ENCODE peak calls at places on chromosomes 13 and 19, in ten cellular contexts. L, B, N, I, Z, K, M, F, O and C are unnamed samples. For H3K4me1 and H3K27me3, the result is how much of the 10 kb centered on the place peaks cover.

GRCh38 chr19:48444933-48445194 is 919 bp upstream of the GRWD1 start:
- DNase-seq in L (no peak), B (no peak), N (no peak), I (no peak), Z (no peak), K (no peak), M (no peak), F (no peak), O (no peak), C (no peak)

GRCh38 chr19:56966225-56966696 is 125.7 kb upstream of the PEG3 start:
- DNase-seq in L (no peak), B (no peak), N (peak), I (no peak), Z (no peak), K (no peak), M (peak), F (no peak), O (no peak), C (no peak)

GRCh38 chr13:106555631-106556328 is 12.2 kb downstream of the ARGLU1 start:
- DNase-seq in L (no peak), B (no peak), N (no peak), I (no peak), Z (no peak), K (no peak), M (no peak), F (no peak), O (no peak), C (no peak)

GRCh38 chr13:30908416-30908980 is 2.4 kb downstream of the MEDAG start:
- DNase-seq in L (no peak), B (no peak), N (peak), I (no peak), Z (no peak), K (peak), M (peak), F (no peak), O (no peak), C (no peak)

GRCh38 chr13:94968040-94968756 is 255.9 kb upstream of the SOX21 start:
- DNase-seq in L (no peak), B (no peak), N (peak), I (no peak), Z (no peak), K (no peak), M (no peak), F (no peak), O (no peak), C (no peak)

GRCh38 chr19:45296365-45296764 is 26.3 kb downstream of the CKM start:
- DNase-seq in L (no peak), B (no peak), N (no peak), I (no peak), Z (no peak), K (no peak), M (no peak), F (no peak), O (no peak), C (no peak)

GRCh38 chr13:113922412-113923118 is 51.3 kb downstream of the C13orf46 start:
- DNase-seq in L (no peak), B (no peak), N (peak), I (no peak), Z (no peak), K (no peak), M (no peak), F (no peak), O (no peak), C (no peak)

GRCh38 chr13:77846173-77846572 is 72.5 kb downstream of the EDNRB start:
- DNase-seq in L (no peak), B (no peak), N (no peak), I (no peak), Z (no peak), K (no peak), M (no peak), F (no peak), O (no peak), C (no peak)

GRCh38 chr19:12782174-12782423 is 6.7 kb upstream of the HOOK2 start:
- DNase-seq in L (no peak), B (no peak), N (no peak), I (no peak), Z (no peak), K (no peak), M (no peak), F (peak), O (no peak), C (no peak)

DNA sequence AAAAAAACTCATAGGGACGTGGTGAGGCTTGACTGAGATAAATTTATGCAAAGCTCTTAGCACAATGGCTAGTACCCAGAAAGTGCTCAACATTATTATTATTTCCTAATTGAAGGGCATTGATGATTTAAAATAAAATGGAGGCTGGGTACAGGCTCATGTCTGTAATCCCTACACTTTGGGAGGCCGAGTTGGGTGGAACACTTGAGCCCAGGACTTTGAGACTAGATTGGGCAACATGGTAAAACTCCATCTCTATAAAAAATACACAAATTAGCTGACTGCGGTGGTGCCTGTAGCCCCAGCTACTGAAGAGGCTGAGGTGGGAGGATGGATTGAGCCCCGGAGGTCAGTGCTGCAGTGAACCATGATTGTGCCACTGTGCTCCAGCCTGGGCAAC is 49.6 kb downstream of the LRCH1 start:
- DNase-seq in L (no peak), B (no peak), N (no peak), I (no peak), Z (no peak), K (no peak), M (no peak), F (no peak), O (no peak), C (no peak)
- H3K4me1 ChIP-seq in L (under half), B (under half), N (under half), I (half or more), Z (under half), K (under half), M (under half), F (half or more), O (half or more), C (under half)

GRCh38 chr19:16208064-16208759 is 10.5 kb downstream of the AP1M1 start:
- DNase-seq in L (no peak), B (no peak), N (no peak), I (no peak), Z (no peak), K (no peak), M (no peak), F (no peak), O (no peak), C (no peak)
- H3K27me3 ChIP-seq in L (under half), B (under half), N (under half), I (under half), Z (under half), K (under half), M (under half), F (under half), O (under half), C (under half)

GRCh38 chr13:45916036-45916435 is 64.5 kb upstream of the SIAH3 start:
- DNase-seq in L (no peak), B (no peak), N (no peak), I (no peak), Z (no peak), K (no peak), M (no peak), F (no peak), O (no peak), C (no peak)
- H3K4me1 ChIP-seq in L (under half), B (under half), N (under half), I (under half), Z (under half), K (under half), M (under half), F (under half), O (under half), C (under half)

GRCh38 chr19:54530866-54531265 is 28.2 kb downstream of the LAIR2 start:
- DNase-seq in L (no peak), B (no peak), N (no peak), I (no peak), Z (no peak), K (no peak), M (no peak), F (no peak), O (no peak), C (no peak)

GRCh38 chr19:54535601-54536000 is 33.0 kb downstream of the LAIR2 start:
- DNase-seq in L (no peak), B (no peak), N (no peak), I (no peak), Z (no peak), K (no peak), M (no peak), F (no peak), O (no peak), C (no peak)

GRCh38 chr19:54534156-54534555 is 31.5 kb downstream of the LAIR2 start:
- DNase-seq in L (no peak), B (no peak), N (no peak), I (no peak), Z (no peak), K (no peak), M (no peak), F (no peak), O (no peak), C (no peak)

GRCh38 chr19:54532528-54532927 is 29.9 kb downstream of the LAIR2 start:
- DNase-seq in L (no peak), B (no peak), N (no peak), I (no peak), Z (no peak), K (no peak), M (no peak), F (no peak), O (no peak), C (no peak)

DNA sequence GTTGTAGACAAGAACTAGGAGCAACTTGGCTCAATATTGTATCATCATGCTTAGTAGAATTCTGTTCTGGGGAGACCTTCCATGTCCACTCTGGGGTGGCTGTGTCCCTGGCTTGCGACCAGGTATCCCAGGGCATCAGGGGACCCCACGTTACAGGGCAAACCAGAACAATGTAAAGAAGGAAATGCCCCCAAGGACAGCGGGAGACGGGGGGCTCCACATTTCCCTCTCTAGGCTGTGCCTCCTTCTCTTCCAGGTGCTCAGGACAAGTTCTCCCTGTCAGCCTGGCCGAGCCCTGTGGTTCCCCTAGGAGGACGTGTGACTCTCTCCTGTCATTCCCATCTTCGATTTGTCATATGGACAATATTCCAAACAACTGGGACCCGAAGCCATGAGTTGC is 30.8 kb downstream of the LAIR2 start:
- DNase-seq in L (no peak), B (no peak), N (no peak), I (no peak), Z (no peak), K (no peak), M (no peak), F (no peak), O (no peak), C (no peak)
- H3K27me3 ChIP-seq in L (under half), B (under half), N (under half), I (half or more), Z (half or more), K (under half), M (under half), F (under half), O (under half), C (under half)

GRCh38 chr19:35352177-35352447 is 4.4 kb downstream of the FFAR1 start:
- DNase-seq in L (no peak), B (no peak), N (peak), I (no peak), Z (no peak), K (no peak), M (no peak), F (no peak), O (no peak), C (no peak)

GRCh38 chr19:35351441-35352176 is 3.9 kb downstream of the FFAR1 start:
- DNase-seq in L (no peak), B (no peak), N (peak), I (peak), Z (no peak), K (peak), M (no peak), F (no peak), O (no peak), C (peak)

GRCh38 chr19:35350591-35350990 is 2.9 kb downstream of the FFAR1 start:
- DNase-seq in L (no peak), B (no peak), N (peak), I (peak), Z (no peak), K (no peak), M (no peak), F (no peak), O (no peak), C (peak)

GRCh38 chr19:35353635-35354034 is 4.6 kb upstream of the FFAR3 start:
- DNase-seq in L (no peak), B (no peak), N (peak), I (peak), Z (no peak), K (no peak), M (no peak), F (no peak), O (no peak), C (no peak)

DNA sequence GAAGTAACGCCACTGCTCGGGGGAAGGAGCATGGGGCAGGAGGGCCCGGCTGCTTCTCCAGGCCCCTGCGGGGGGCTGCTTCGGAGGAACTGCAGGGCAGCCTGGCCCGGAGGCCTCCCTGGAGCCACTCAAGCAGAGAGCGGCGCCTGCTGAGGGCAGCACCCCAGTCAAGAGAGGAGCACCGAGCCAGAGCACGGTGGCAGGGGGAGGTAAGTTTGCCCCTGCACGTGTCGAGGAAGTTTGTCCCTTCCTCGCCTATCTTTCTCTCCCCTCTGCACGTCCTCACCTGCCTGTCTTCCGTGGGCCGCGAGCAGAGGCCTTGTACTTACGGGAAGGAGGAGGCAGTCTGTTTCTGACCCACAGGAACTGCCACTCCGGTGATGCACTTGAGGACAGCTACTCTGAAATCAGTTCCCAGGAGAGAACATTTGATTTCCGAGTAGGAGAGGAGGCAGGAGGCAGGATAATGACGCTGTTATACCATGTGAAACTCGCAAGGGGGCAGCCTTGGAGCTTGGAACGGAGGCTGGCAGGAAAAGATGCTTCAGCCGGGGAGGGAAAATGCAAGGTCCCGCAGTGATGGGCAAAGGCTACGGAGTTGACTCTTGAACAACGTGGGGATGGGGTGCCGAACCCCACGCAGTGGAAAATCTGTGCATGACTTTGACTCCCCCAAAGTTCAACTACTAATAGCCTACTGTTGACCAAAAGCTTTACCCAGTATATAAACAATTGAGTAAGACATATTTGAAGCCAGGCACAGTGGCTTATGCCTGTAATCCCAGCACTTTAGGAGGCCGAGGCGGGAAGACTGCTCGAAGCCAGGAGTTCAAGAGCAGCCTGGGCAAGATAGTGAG is 5.0 kb downstream of the FFAR1 start:
- DNase-seq in L (peak), B (peak), N (peak), I (peak), Z (peak), K (peak), M (peak), F (no peak), O (peak), C (peak)
- H3K4me1 ChIP-seq in L (under half), B (under half), N (under half), I (under half), Z (under half), K (under half), M (under half), F (under half), O (under half), C (under half)

GRCh38 chr13:111645598-111646463 is 325.4 kb downstream of the TEX29 start:
- DNase-seq in L (no peak), B (no peak), N (no peak), I (no peak), Z (no peak), K (no peak), M (no peak), F (no peak), O (no peak), C (no peak)
- H3K27me3 ChIP-seq in L (under half), B (under half), N (under half), I (under half), Z (under half), K (under half), M (under half), F (under half), O (under half), C (under half)

DNA sequence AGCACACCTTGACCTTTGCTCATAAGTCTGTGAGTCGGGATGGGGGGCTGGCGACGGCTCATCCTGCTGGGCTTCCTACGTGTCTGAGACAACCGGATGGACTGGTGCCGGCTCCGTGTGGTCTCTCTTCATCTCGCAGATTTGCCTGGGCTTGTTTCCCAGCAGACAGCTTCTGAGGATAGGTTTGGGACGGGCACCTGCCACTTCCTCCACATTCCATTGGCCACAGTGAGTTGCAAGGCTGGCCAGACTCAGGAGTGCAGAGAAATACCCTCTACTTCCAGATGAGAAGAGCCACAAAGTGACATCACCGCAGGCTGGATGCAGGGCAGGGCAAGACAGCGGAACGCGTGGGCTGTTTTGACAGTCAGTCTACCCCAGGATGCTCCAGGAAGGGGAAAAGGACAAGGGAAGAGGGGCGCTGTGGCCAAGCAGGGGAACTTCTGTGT is 48.1 kb downstream of the IRS2 start:
- DNase-seq in L (no peak), B (peak), N (no peak), I (no peak), Z (no peak), K (no peak), M (no peak), F (no peak), O (no peak), C (no peak)
- H3K4me1 ChIP-seq in L (under half), B (under half), N (under half), I (under half), Z (under half), K (under half), M (under half), F (under half), O (under half), C (under half)

DNA sequence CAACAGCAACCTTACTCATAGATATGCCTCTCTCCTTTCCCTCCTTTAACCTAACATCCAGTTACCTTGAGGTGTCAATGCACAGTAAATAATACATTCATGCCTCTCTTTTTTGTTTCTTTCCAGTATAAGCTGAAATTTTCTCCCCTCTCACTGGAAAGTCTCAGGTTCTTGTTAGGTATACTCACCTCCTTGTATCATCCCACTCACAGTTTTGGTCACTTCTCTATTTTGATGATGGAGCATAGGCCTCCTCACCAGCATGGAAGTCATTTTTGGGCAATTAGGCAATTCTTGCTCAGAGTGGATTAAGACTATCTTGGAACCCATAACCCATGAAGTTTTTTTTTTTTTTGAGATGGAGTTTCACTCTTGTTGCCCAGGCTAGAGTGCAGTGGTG is 5.7 kb upstream of the LGALS14 start:
- DNase-seq in L (no peak), B (no peak), N (no peak), I (no peak), Z (no peak), K (no peak), M (no peak), F (no peak), O (no peak), C (no peak)
- H3K27me3 ChIP-seq in L (under half), B (under half), N (under half), I (under half), Z (under half), K (under half), M (under half), F (under half), O (under half), C (under half)

DNA sequence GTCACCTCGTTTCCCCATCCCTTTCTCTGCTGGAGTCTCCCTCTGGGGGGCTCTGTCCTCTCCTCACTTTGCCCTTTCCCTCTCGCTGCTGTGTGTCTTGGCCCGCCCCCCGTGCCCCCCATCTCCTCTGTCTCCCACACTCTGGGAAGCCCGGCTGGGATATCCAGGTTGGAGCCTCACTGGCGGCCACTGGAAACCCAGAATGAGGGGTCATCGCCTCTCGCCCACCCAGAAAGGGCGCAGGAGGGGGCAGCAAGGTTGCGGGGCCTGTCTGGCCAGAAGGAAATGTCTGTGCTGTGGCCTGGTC is 15.6 kb downstream of the CCDC97 start:
- DNase-seq in L (no peak), B (no peak), N (no peak), I (no peak), Z (no peak), K (no peak), M (no peak), F (no peak), O (no peak), C (no peak)
- H3K4me1 ChIP-seq in L (half or more), B (under half), N (under half), I (half or more), Z (half or more), K (under half), M (under half), F (half or more), O (under half), C (under half)